ENCODE peak calls at places on chromosomes 2 and 18, in four cellular contexts. A, E, V and Y are unnamed samples.

GRCh38 chr2:230762317-230762896 is 49.8 kb downstream of the CAB39 start:
- DNase-seq in V (no peak), A (peak; percentile 1), E (no peak), Y (no peak)

GRCh38 chr2:223469270-223470057 is 132.7 kb downstream of the SCG2 start:
- DNase-seq in V (no peak), E (no peak), A (no peak), Y (peak; percentile 29)

GRCh38 chr18:26227051-26227672 is 917 bp downstream of the TAF4B start:
- DNase-seq in V (no peak), E (no peak), A (peak; percentile 22), Y (peak; percentile 27)

GRCh38 chr18:43904209-43904837 is 627.0 kb upstream of the SYT4 start:
- DNase-seq in E (no peak), A (no peak), V (no peak), Y (no peak)

GRCh38 chr2:204479557-204479956 is 65.7 kb upstream of the PARD3B start:
- DNase-seq in E (no peak), A (no peak), V (no peak), Y (no peak)

GRCh38 chr2:73894877-73895276 is 2.1 kb downstream of the ACTG2 start:
- DNase-seq in A (no peak), V (no peak), E (no peak), Y (no peak)

GRCh38 chr2:124296470-124296869 is 271.4 kb downstream of the CNTNAP5 start:
- DNase-seq in A (no peak), E (no peak), V (no peak), Y (no peak)

GRCh38 chr2:100984892-100985307 is 17.2 kb upstream of the RPL31 start:
- DNase-seq in A (peak; percentile 57), E (peak; percentile 43), V (peak; percentile 65), Y (peak; percentile 80)

GRCh38 chr2:241381872-241382271 is 25.8 kb downstream of the FARP2 start:
- DNase-seq in A (no peak), V (no peak), E (no peak), Y (no peak)

GRCh38 chr2:238515411-238515810 is 88.7 kb downstream of the ASB1 start:
- DNase-seq in E (no peak), V (no peak), A (no peak), Y (no peak)

GRCh38 chr18:55337908-55338521 is 250.0 kb downstream of the TCF4 start:
- DNase-seq in V (no peak), E (no peak), A (no peak), Y (no peak)

GRCh38 chr18:44733069-44733753 is 52.5 kb downstream of the SETBP1 start:
- DNase-seq in E (no peak), V (no peak), A (no peak), Y (no peak)

GRCh38 chr2:201070966-201071304 is 536 bp downstream of the HYCC2 start:
- DNase-seq in A (peak; percentile 6), V (no peak), E (no peak), Y (no peak)

GRCh38 chr2:239378918-239379640 is 21.7 kb downstream of the HDAC4 start:
- DNase-seq in V (no peak), A (no peak), E (no peak), Y (peak; percentile 13)

GRCh38 chr18:2508678-2509077 is 62.6 kb downstream of the METTL4 start:
- DNase-seq in E (no peak), A (no peak), V (no peak), Y (no peak)

GRCh38 chr18:54888933-54889332 is 60.7 kb downstream of the RAB27B start:
- DNase-seq in V (no peak), A (no peak), E (no peak), Y (no peak)

GRCh38 chr2:205650450-205650849 is 31.9 kb upstream of the NRP2 start:
- DNase-seq in A (no peak), E (no peak), V (no peak), Y (no peak)

GRCh38 chr18:9233771-9234440 is 97.3 kb downstream of the ANKRD12 start:
- DNase-seq in A (no peak), E (no peak), V (no peak), Y (no peak)

GRCh38 chr2:108911807-108912628 is 77.0 kb downstream of the EDAR start:
- DNase-seq in E (no peak), V (peak; percentile 15), A (no peak), Y (peak; percentile 17)

GRCh38 chr2:239644016-239644415 is 243.2 kb upstream of the HDAC4 start:
- DNase-seq in E (no peak), V (no peak), A (no peak), Y (no peak)

GRCh38 chr18:61047794-61048193 is 285.4 kb upstream of the CDH20 start:
- DNase-seq in A (no peak), V (no peak), E (no peak), Y (no peak)

GRCh38 chr18:33804258-33804657 is 226.2 kb downstream of the ASXL3 start:
- DNase-seq in E (no peak), A (peak; percentile 71), V (no peak), Y (no peak)

GRCh38 chr2:24824966-24825882 is 32.0 kb downstream of the CENPO start:
- DNase-seq in E (no peak), A (no peak), V (peak; percentile 42), Y (peak; percentile 11)

GRCh38 chr2:192145496-192145895 is 49.2 kb downstream of the TMEFF2 start:
- DNase-seq in E (no peak), A (no peak), V (no peak), Y (no peak)

GRCh38 chr2:157777425-157777824 is 98.7 kb downstream of the ACVR1 start:
- DNase-seq in E (no peak), V (peak; percentile 53), A (peak; percentile 32), Y (peak; percentile 51)

GRCh38 chr2:85310330-85310729 is 17.5 kb downstream of the TGOLN2 start:
- DNase-seq in A (no peak), E (no peak), V (no peak), Y (no peak)